ENCODE peak calls at places on chromosomes 1 and 21, in nine cellular contexts. Q is upper lobe of left lung, V is heart left ventricle, O is K562, F is testis, N is tibial nerve, K is uterus, L is sigmoid colon, A is adrenal gland. Z is an unnamed sample.

GRCh38 chr1:17550684-17551584 is 11.4 kb downstream of the ARHGEF10L start:
- DNase-seq in F (no peak), O (no peak), V (no peak), K (no peak), A (no peak), L (no peak), Q (no peak), N (no peak), Z (no peak)

GRCh38 chr1:54274881-54275280 is 74.9 kb downstream of the MRPL37 start:
- DNase-seq in A (no peak), L (no peak), F (no peak), Q (no peak), N (no peak), K (no peak), O (no peak), V (no peak), Z (no peak)

GRCh38 chr1:103788377-103788776 is 38.7 kb downstream of the AMY1C start:
- DNase-seq in K (no peak), O (no peak), L (no peak), N (no peak), F (no peak), Q (no peak), A (no peak), V (no peak), Z (no peak)

GRCh38 chr1:182173791-182174190 is 112.3 kb upstream of the ZNF648 start:
- DNase-seq in F (peak), Q (peak), O (no peak), K (peak), N (no peak), V (no peak), A (no peak), L (no peak), Z (no peak)

GRCh38 chr1:155942578-155943141 is 1.2 kb downstream of the RXFP4 start:
- DNase-seq in L (no peak), A (no peak), K (no peak), V (no peak), Q (no peak), O (no peak), F (no peak), N (no peak), Z (no peak)

GRCh38 chr21:15051652-15052554 is 12.9 kb downstream of the NRIP1 start:
- DNase-seq in K (no peak), L (no peak), O (peak), F (no peak), N (no peak), Q (no peak), V (no peak), A (no peak), Z (no peak)

GRCh38 chr1:82279241-82279640 is 478.5 kb downstream of the ADGRL2 start:
- DNase-seq in F (no peak), N (no peak), K (no peak), L (no peak), V (no peak), O (no peak), A (no peak), Q (no peak), Z (no peak)

GRCh38 chr1:227541796-227542152 is 21.6 kb upstream of the ZNF678 start:
- DNase-seq in K (no peak), L (peak), N (no peak), A (no peak), O (no peak), Q (no peak), V (peak), F (no peak), Z (no peak)

GRCh38 chr1:73044241-73044640 is 761.9 kb upstream of the NEGR1 start:
- DNase-seq in V (peak), K (no peak), Q (no peak), A (no peak), N (no peak), L (no peak), O (no peak), F (peak), Z (no peak)

GRCh38 chr21:45859762-45860357 is 121.7 kb upstream of the COL6A1 start:
- DNase-seq in V (no peak), Q (no peak), A (no peak), K (no peak), L (no peak), O (no peak), F (no peak), N (no peak), Z (no peak)

DNA sequence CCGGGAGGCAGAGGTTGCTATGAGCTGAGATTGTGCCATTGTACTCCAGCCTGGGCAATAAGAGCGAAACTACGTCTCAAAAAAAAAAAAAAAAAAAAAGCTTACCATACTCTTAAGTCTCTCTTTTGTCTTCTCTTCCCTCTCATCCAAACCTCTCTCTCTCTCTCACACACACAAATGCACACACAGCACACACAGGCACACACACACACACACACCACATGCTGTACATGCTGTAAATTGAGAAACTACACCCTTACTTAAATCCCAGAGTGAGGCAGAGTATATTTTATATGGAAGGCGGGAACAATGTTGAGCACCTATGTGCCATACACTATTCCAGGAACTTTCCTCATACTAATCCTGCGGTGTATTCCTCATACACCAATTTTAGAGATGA is 6.5 kb downstream of the MCOLN3 start:
- DNase-seq in O (no peak), K (no peak), V (no peak), L (no peak), N (no peak), Q (no peak), F (no peak), A (no peak), Z (no peak)
- TF ChIP-seq CTCF in O (no peak), K (no peak), V (no peak), L (no peak), N (no peak), Q (no peak), F (no peak), A (no peak), Z (no peak)

DNA sequence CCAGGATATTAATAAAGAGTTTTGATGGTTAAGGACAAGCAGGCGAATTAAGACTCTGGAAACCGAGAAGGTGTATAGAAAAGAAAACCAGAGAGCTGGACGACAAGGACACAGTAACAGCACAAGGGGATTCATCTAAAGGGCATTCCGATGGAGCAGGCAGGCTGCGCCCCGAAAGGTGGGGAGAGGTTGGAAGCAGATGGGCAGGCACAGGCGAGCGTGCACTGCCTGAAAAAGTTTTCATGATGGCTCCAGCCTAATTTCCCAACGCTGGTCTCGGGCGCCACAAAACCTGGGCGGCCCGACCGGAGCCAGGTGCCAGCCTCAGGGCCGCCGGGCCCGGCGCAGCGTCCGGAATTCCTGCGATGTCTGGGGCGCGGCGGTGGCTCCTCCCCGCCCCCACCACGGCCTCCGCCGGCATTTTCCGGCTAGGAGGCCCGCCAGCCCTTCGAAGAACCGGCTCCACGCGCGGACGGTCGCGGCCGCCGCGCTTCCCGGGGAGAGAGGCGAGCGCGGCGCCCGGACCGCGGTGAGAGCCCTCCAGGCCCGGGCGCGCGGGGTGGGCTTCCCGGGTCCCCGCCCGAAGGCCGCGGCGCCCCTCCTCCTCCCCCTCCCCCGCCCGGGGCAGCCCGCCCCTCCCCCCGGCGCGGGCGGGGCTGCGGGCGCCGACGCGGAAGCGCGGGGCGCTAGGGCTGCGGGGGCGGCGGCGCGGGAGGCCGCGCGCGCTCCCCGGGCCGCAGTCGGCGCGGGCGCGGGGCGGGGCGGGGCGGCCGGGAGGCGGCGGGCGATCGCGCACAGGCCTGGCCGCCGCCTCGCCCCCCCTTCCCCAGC is 701 bp upstream of the DYRK1A start:
- DNase-seq in N (peak), A (peak), V (peak), O (no peak), F (peak), K (peak), Q (peak), L (peak), Z (no peak)
- TF ChIP-seq POLR2A in N (peak), A (peak), V (no peak), O (peak), F (peak), K (peak), Q (peak), L (peak), Z (no peak)

DNA sequence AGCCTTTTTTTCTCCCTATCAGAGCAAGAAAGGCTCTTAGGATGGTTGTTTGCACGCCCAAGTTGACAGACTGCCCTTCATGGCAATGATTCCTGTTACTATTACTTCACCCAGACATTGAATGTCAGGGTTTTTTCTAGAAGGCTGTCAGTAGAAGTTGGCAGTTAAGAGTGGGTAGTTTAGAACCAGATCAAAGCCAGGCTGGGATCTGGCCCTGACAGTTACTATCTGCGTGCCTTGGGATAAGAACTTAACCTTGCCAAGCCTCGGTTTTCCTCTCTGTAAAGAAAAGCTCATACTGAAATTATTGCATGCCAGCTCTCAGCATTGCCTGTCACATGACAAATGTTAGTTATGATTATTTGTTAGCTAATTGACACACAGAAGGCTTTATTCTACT is 58.7 kb upstream of the PPP2R5A start:
- DNase-seq in K (no peak), A (no peak), L (no peak), O (no peak), N (no peak), Q (no peak), V (no peak), F (no peak), Z (no peak)
- H3K27ac ChIP-seq in K (no peak), A (no peak), L (no peak), O (no peak), N (no peak), Q (peak), V (no peak), F (no peak), Z (no peak)

GRCh38 chr1:223680188-223680587 is 14.7 kb upstream of the CAPN8 start:
- DNase-seq in K (no peak), V (no peak), Q (no peak), N (no peak), L (no peak), O (no peak), F (no peak), A (no peak), Z (no peak)

GRCh38 chr1:223682502-223682901 is 17.0 kb upstream of the CAPN8 start:
- DNase-seq in F (no peak), N (no peak), A (no peak), L (no peak), O (no peak), Q (no peak), K (no peak), V (no peak), Z (no peak)

GRCh38 chr1:223678841-223679240 is 13.3 kb upstream of the CAPN8 start:
- DNase-seq in N (no peak), L (no peak), Q (peak), V (no peak), K (no peak), F (no peak), O (peak), A (no peak), Z (no peak)

GRCh38 chr1:223683586-223684487 is 18.3 kb upstream of the CAPN8 start:
- DNase-seq in N (peak), K (no peak), L (no peak), V (no peak), A (peak), O (peak), Q (peak), F (peak), Z (no peak)

GRCh38 chr1:223684488-223684792 is 18.9 kb upstream of the CAPN8 start:
- DNase-seq in N (no peak), Q (no peak), O (no peak), V (no peak), K (no peak), L (no peak), F (no peak), A (no peak), Z (no peak)
- TF ChIP-seq CTCF in N (no peak), Q (no peak), O (no peak), V (no peak), K (no peak), L (no peak), F (no peak), A (no peak), Z (no peak)